ENCODE peak calls at places on chromosomes 3 and 15, in eight cellular contexts. T is body of pancreas, K is suprapubic skin, S is IMR-90, M is stomach, N is ovary, X is NB4, W is testis. A is an unnamed sample.

GRCh38 chr3:37861540-37862051 is at the start of gene CTDSPL:
- DNase-seq in T (peak), K (no peak), S (peak), M (peak), N (peak), X (peak), W (peak), A (peak)

GRCh38 chr3:42612928-42613327 is 12.4 kb downstream of the NKTR start:
- DNase-seq in T (no peak), K (no peak), S (no peak), M (no peak), N (no peak), X (peak), W (no peak), A (no peak)

GRCh38 chr3:106204160-106204868 is 335.5 kb upstream of the CBLB start:
- DNase-seq in T (no peak), K (no peak), S (peak), M (no peak), N (no peak), X (no peak), W (no peak), A (no peak)

GRCh38 chr15:77035999-77036471 is 34.9 kb downstream of the TSPAN3 start:
- DNase-seq in T (no peak), K (peak), S (no peak), M (peak), N (no peak), X (no peak), W (peak), A (no peak)

GRCh38 chr3:181252626-181253025 is 263.1 kb upstream of the DNAJC19 start:
- DNase-seq in T (no peak), K (no peak), S (no peak), M (no peak), N (no peak), X (no peak), W (no peak), A (no peak)

GRCh38 chr3:69081583-69082262 is 1.6 kb upstream of the UBA3 start:
- DNase-seq in T (no peak), K (no peak), S (no peak), M (no peak), N (no peak), X (no peak), W (peak), A (no peak)

GRCh38 chr15:59249816-59250215 is 43.2 kb downstream of the LDHAL6B start:
- DNase-seq in T (no peak), K (no peak), S (no peak), M (no peak), N (no peak), X (no peak), W (no peak), A (no peak)

GRCh38 chr3:264394-265156 is 68.0 kb downstream of the CHL1 start:
- DNase-seq in T (no peak), K (no peak), S (peak), M (no peak), N (no peak), X (peak), W (no peak), A (peak)

GRCh38 chr15:95558131-95558530 is 772.4 kb upstream of the NR2F2 start:
- DNase-seq in T (no peak), K (no peak), S (peak), M (no peak), N (no peak), X (no peak), W (no peak), A (no peak)

GRCh38 chr3:9928158-9928557 is 5.5 kb upstream of the CRELD1 start:
- DNase-seq in T (no peak), K (no peak), S (no peak), M (no peak), N (no peak), X (no peak), W (no peak), A (no peak)

GRCh38 chr15:70491183-70491621 is 272.2 kb downstream of the UACA start:
- DNase-seq in T (no peak), K (no peak), S (peak), M (no peak), N (no peak), X (peak), W (no peak), A (no peak)

GRCh38 chr3:117548600-117548999 is 839.0 kb downstream of the TUSC7 start:
- DNase-seq in T (no peak), K (no peak), S (peak), M (no peak), N (no peak), X (no peak), W (no peak), A (no peak)

DNA sequence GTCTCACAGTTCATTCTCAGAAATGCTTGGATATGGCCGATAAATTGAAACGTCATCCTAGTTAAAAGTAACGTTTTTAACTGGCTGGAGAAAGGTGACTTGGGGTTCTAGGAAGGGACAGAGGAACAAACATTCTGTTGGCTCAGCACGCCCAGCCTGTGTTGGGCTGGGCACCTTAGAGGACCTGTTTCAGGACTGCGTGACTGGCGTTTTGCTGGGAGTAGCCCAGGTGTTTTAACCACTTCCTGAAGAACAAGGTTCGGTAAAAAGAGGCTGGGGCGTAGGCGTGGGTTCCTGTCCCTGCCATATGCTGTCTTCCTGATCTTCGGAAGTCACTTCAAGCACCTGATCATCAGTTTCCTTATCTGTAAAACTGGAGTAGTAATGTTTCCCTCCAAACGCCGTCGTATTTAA is 1.1 kb upstream of the TLNRD1 start:
- DNase-seq in T (peak), K (no peak), S (no peak), M (peak), N (no peak), X (peak), W (no peak), A (no peak)
- TF ChIP-seq POLR2A in T (peak), K (no peak), S (no peak), M (no peak), N (no peak), X (no peak), W (no peak), A (no peak)

DNA sequence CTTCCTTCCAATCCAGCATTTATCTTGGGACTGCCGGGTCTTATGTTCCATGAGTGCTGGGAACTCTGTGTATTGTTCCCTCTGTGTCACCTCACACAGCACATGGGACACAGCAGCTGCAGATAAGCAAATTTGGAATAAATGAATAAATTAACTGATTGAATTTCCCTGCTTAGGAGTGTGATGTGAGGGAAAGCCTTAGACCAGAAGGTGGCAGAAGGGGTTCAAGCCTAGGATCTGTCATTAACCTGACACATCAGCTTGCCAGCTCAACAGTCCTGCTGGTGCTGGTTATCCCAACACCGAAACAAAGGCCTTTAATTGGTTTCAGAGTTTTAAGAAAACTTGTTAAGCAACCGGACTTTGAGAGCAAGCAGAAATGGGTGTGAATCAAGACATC is 114.4 kb downstream of the OXSM start:
- DNase-seq in T (no peak), K (no peak), S (no peak), M (no peak), N (no peak), X (peak), W (no peak), A (no peak)
- TF ChIP-seq CTCF in T (peak), K (no peak), S (no peak), M (peak), N (no peak), X (peak), W (no peak), A (no peak)

GRCh38 chr15:90233701-90234518 is at the start of the genes CIB1 and GDPGP1:
- DNase-seq in T (peak), K (peak), S (peak), M (peak), N (peak), X (peak), W (peak), A (peak)
- TF ChIP-seq POLR2A in T (peak), K (no peak), S (peak), M (no peak), N (peak), X (peak), W (no peak), A (peak)

DNA sequence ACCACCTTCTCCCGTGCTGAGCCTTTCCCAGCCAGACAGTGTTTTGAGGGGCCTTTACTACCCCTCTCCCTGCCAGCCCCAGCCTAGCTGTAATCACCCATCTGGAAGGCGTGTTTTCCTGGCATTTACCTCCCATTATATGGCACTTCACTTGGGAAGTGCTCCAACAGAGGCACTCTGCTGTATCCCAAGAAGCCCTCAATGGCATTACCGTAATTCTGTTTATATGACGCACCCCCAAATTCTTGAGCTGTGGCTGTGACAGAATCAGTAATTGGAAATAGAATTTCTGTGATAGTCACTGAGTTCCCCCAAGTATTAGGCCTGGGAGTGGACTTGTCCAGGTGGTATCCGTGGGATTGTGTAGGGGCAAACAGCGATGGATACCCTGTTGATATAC is 130.1 kb downstream of the CACNA1D start:
- DNase-seq in T (no peak), K (no peak), S (no peak), M (peak), N (no peak), X (no peak), W (no peak), A (peak)
- TF ChIP-seq CTCF in T (no peak), K (no peak), S (no peak), M (no peak), N (no peak), X (no peak), W (no peak), A (no peak)

A was measured in thyroid gland.